ENCODE peak calls at places on chromosome 20, in ten cellular contexts. One of them, this sample, is unnamed.

GRCh38 chr20:41499961-41500725 is 118.0 kb downstream of the CHD6 start:
- DNase-seq in ovary: no peak
- DNase-seq in transverse colon: no peak
- DNase-seq in mesothelial cell of epicardium: no peak
- DNase-seq in Right ventricle myocardium superior: no peak
- DNase-seq in cardiac fibroblast: no peak
- DNase-seq in CD8-positive, alpha-beta memory T cell: no peak
- DNase-seq in dorsolateral prefrontal cortex: no peak
- DNase-seq in Daoy: no peak
- DNase-seq in effector memory CD8-positive, alpha-beta T cell: no peak
- DNase-seq in this sample: no peak

GRCh38 chr20:57443349-57443748 is 52.2 kb downstream of the RBM38 start:
- DNase-seq in ovary: no peak
- DNase-seq in transverse colon: no peak
- DNase-seq in mesothelial cell of epicardium: no peak
- DNase-seq in Right ventricle myocardium superior: no peak
- DNase-seq in cardiac fibroblast: no peak
- DNase-seq in CD8-positive, alpha-beta memory T cell: no peak
- DNase-seq in dorsolateral prefrontal cortex: no peak
- DNase-seq in Daoy: no peak
- DNase-seq in effector memory CD8-positive, alpha-beta T cell: no peak
- DNase-seq in this sample: no peak

GRCh38 chr20:64080013-64080812 is at the start of gene OPRL1:
- DNase-seq in ovary: no peak
- DNase-seq in transverse colon: no peak
- DNase-seq in mesothelial cell of epicardium: no peak
- DNase-seq in Right ventricle myocardium superior: no peak
- DNase-seq in cardiac fibroblast: no peak
- DNase-seq in CD8-positive, alpha-beta memory T cell: peak
- DNase-seq in dorsolateral prefrontal cortex: no peak
- DNase-seq in Daoy: peak
- DNase-seq in effector memory CD8-positive, alpha-beta T cell: peak
- DNase-seq in this sample: no peak

GRCh38 chr20:47544240-47544639 is 42.6 kb downstream of the NCOA3 start:
- DNase-seq in ovary: no peak
- DNase-seq in transverse colon: no peak
- DNase-seq in mesothelial cell of epicardium: no peak
- DNase-seq in Right ventricle myocardium superior: no peak
- DNase-seq in cardiac fibroblast: peak
- DNase-seq in CD8-positive, alpha-beta memory T cell: no peak
- DNase-seq in dorsolateral prefrontal cortex: no peak
- DNase-seq in Daoy: peak
- DNase-seq in effector memory CD8-positive, alpha-beta T cell: no peak
- DNase-seq in this sample: peak

GRCh38 chr20:62734881-62735280 is 26.2 kb downstream of the NTSR1 start:
- DNase-seq in ovary: peak
- DNase-seq in transverse colon: peak
- DNase-seq in mesothelial cell of epicardium: no peak
- DNase-seq in Right ventricle myocardium superior: peak
- DNase-seq in cardiac fibroblast: no peak
- DNase-seq in CD8-positive, alpha-beta memory T cell: no peak
- DNase-seq in dorsolateral prefrontal cortex: peak
- DNase-seq in Daoy: no peak
- DNase-seq in effector memory CD8-positive, alpha-beta T cell: no peak
- DNase-seq in this sample: no peak

GRCh38 chr20:41049451-41049850 is 20.8 kb downstream of the TOP1 start:
- DNase-seq in ovary: no peak
- DNase-seq in transverse colon: no peak
- DNase-seq in mesothelial cell of epicardium: no peak
- DNase-seq in Right ventricle myocardium superior: no peak
- DNase-seq in cardiac fibroblast: no peak
- DNase-seq in CD8-positive, alpha-beta memory T cell: no peak
- DNase-seq in dorsolateral prefrontal cortex: no peak
- DNase-seq in Daoy: no peak
- DNase-seq in effector memory CD8-positive, alpha-beta T cell: no peak
- DNase-seq in this sample: no peak

GRCh38 chr20:57322476-57322875 is 7.1 kb upstream of the SPO11 start:
- DNase-seq in ovary: no peak
- DNase-seq in transverse colon: no peak
- DNase-seq in mesothelial cell of epicardium: no peak
- DNase-seq in Right ventricle myocardium superior: no peak
- DNase-seq in cardiac fibroblast: no peak
- DNase-seq in CD8-positive, alpha-beta memory T cell: no peak
- DNase-seq in dorsolateral prefrontal cortex: no peak
- DNase-seq in Daoy: peak
- DNase-seq in effector memory CD8-positive, alpha-beta T cell: no peak
- DNase-seq in this sample: no peak

GRCh38 chr20:63318391-63319163 is 25.6 kb downstream of the COL20A1 start:
- DNase-seq in ovary: peak
- DNase-seq in transverse colon: no peak
- DNase-seq in mesothelial cell of epicardium: no peak
- DNase-seq in Right ventricle myocardium superior: peak
- DNase-seq in cardiac fibroblast: no peak
- DNase-seq in CD8-positive, alpha-beta memory T cell: peak
- DNase-seq in dorsolateral prefrontal cortex: peak
- DNase-seq in Daoy: no peak
- DNase-seq in effector memory CD8-positive, alpha-beta T cell: no peak
- DNase-seq in this sample: no peak

GRCh38 chr20:50919567-50919966 is 11.7 kb downstream of the ADNP start:
- DNase-seq in ovary: peak
- DNase-seq in transverse colon: peak
- DNase-seq in mesothelial cell of epicardium: no peak
- DNase-seq in Right ventricle myocardium superior: no peak
- DNase-seq in cardiac fibroblast: peak
- DNase-seq in CD8-positive, alpha-beta memory T cell: no peak
- DNase-seq in dorsolateral prefrontal cortex: no peak
- DNase-seq in Daoy: peak
- DNase-seq in effector memory CD8-positive, alpha-beta T cell: no peak
- DNase-seq in this sample: no peak

GRCh38 chr20:24337074-24337473 is 132.4 kb upstream of the SYNDIG1 start:
- DNase-seq in ovary: no peak
- DNase-seq in transverse colon: no peak
- DNase-seq in mesothelial cell of epicardium: no peak
- DNase-seq in Right ventricle myocardium superior: no peak
- DNase-seq in cardiac fibroblast: peak
- DNase-seq in CD8-positive, alpha-beta memory T cell: no peak
- DNase-seq in dorsolateral prefrontal cortex: no peak
- DNase-seq in Daoy: peak
- DNase-seq in effector memory CD8-positive, alpha-beta T cell: no peak
- DNase-seq in this sample: peak

GRCh38 chr20:34311118-34312023 is 8.2 kb upstream of the AHCY start:
- DNase-seq in ovary: peak
- DNase-seq in transverse colon: peak
- DNase-seq in mesothelial cell of epicardium: no peak
- DNase-seq in Right ventricle myocardium superior: no peak
- DNase-seq in cardiac fibroblast: no peak
- DNase-seq in CD8-positive, alpha-beta memory T cell: no peak
- DNase-seq in dorsolateral prefrontal cortex: no peak
- DNase-seq in Daoy: no peak
- DNase-seq in effector memory CD8-positive, alpha-beta T cell: no peak
- DNase-seq in this sample: no peak

GRCh38 chr20:50144362-50144761 is 9.2 kb downstream of the PEDS1 start:
- DNase-seq in ovary: no peak
- DNase-seq in transverse colon: peak
- DNase-seq in mesothelial cell of epicardium: no peak
- DNase-seq in Right ventricle myocardium superior: no peak
- DNase-seq in cardiac fibroblast: peak
- DNase-seq in CD8-positive, alpha-beta memory T cell: no peak
- DNase-seq in dorsolateral prefrontal cortex: no peak
- DNase-seq in Daoy: peak
- DNase-seq in effector memory CD8-positive, alpha-beta T cell: no peak
- DNase-seq in this sample: peak

GRCh38 chr20:33093074-33093473 is 13.6 kb downstream of the BPIFB4 start:
- DNase-seq in ovary: no peak
- DNase-seq in transverse colon: no peak
- DNase-seq in mesothelial cell of epicardium: no peak
- DNase-seq in Right ventricle myocardium superior: no peak
- DNase-seq in cardiac fibroblast: no peak
- DNase-seq in CD8-positive, alpha-beta memory T cell: no peak
- DNase-seq in dorsolateral prefrontal cortex: no peak
- DNase-seq in Daoy: no peak
- DNase-seq in effector memory CD8-positive, alpha-beta T cell: no peak
- DNase-seq in this sample: no peak

GRCh38 chr20:9112541-9113515 is 43.9 kb downstream of the PLCB4 start:
- DNase-seq in ovary: no peak
- DNase-seq in transverse colon: no peak
- DNase-seq in mesothelial cell of epicardium: no peak
- DNase-seq in Right ventricle myocardium superior: no peak
- DNase-seq in cardiac fibroblast: peak
- DNase-seq in CD8-positive, alpha-beta memory T cell: no peak
- DNase-seq in dorsolateral prefrontal cortex: no peak
- DNase-seq in Daoy: no peak
- DNase-seq in effector memory CD8-positive, alpha-beta T cell: no peak
- DNase-seq in this sample: peak

GRCh38 chr20:63946986-63947637 is 9.1 kb downstream of the UCKL1 start:
- DNase-seq in ovary: no peak
- DNase-seq in transverse colon: no peak
- DNase-seq in mesothelial cell of epicardium: no peak
- DNase-seq in Right ventricle myocardium superior: peak
- DNase-seq in cardiac fibroblast: no peak
- DNase-seq in CD8-positive, alpha-beta memory T cell: no peak
- DNase-seq in dorsolateral prefrontal cortex: no peak
- DNase-seq in Daoy: no peak
- DNase-seq in effector memory CD8-positive, alpha-beta T cell: no peak
- DNase-seq in this sample: no peak

GRCh38 chr20:57480444-57481152 is 44.3 kb downstream of the CTCFL start:
- DNase-seq in ovary: no peak
- DNase-seq in transverse colon: no peak
- DNase-seq in mesothelial cell of epicardium: no peak
- DNase-seq in Right ventricle myocardium superior: no peak
- DNase-seq in cardiac fibroblast: no peak
- DNase-seq in CD8-positive, alpha-beta memory T cell: no peak
- DNase-seq in dorsolateral prefrontal cortex: peak
- DNase-seq in Daoy: no peak
- DNase-seq in effector memory CD8-positive, alpha-beta T cell: no peak
- DNase-seq in this sample: no peak

GRCh38 chr20:53162251-53162835 is 190.2 kb downstream of the TSHZ2 start:
- DNase-seq in ovary: peak
- DNase-seq in transverse colon: peak
- DNase-seq in mesothelial cell of epicardium: peak
- DNase-seq in Right ventricle myocardium superior: peak
- DNase-seq in cardiac fibroblast: peak
- DNase-seq in CD8-positive, alpha-beta memory T cell: no peak
- DNase-seq in dorsolateral prefrontal cortex: no peak
- DNase-seq in Daoy: peak
- DNase-seq in effector memory CD8-positive, alpha-beta T cell: no peak
- DNase-seq in this sample: peak

GRCh38 chr20:52410182-52410647 is 218.6 kb upstream of the ZFP64 start:
- DNase-seq in ovary: no peak
- DNase-seq in transverse colon: no peak
- DNase-seq in mesothelial cell of epicardium: peak
- DNase-seq in Right ventricle myocardium superior: no peak
- DNase-seq in cardiac fibroblast: no peak
- DNase-seq in CD8-positive, alpha-beta memory T cell: peak
- DNase-seq in dorsolateral prefrontal cortex: no peak
- DNase-seq in Daoy: peak
- DNase-seq in effector memory CD8-positive, alpha-beta T cell: peak
- DNase-seq in this sample: no peak

GRCh38 chr20:24828992-24829648 is 119.9 kb upstream of the CST7 start:
- DNase-seq in ovary: no peak
- DNase-seq in transverse colon: no peak
- DNase-seq in mesothelial cell of epicardium: no peak
- DNase-seq in Right ventricle myocardium superior: no peak
- DNase-seq in cardiac fibroblast: no peak
- DNase-seq in CD8-positive, alpha-beta memory T cell: no peak
- DNase-seq in dorsolateral prefrontal cortex: no peak
- DNase-seq in Daoy: no peak
- DNase-seq in effector memory CD8-positive, alpha-beta T cell: no peak
- DNase-seq in this sample: no peak

GRCh38 chr20:57781901-57782300 is 72.1 kb upstream of the PMEPA1 start:
- DNase-seq in ovary: no peak
- DNase-seq in transverse colon: no peak
- DNase-seq in mesothelial cell of epicardium: no peak
- DNase-seq in Right ventricle myocardium superior: no peak
- DNase-seq in cardiac fibroblast: no peak
- DNase-seq in CD8-positive, alpha-beta memory T cell: no peak
- DNase-seq in dorsolateral prefrontal cortex: no peak
- DNase-seq in Daoy: no peak
- DNase-seq in effector memory CD8-positive, alpha-beta T cell: no peak
- DNase-seq in this sample: no peak

GRCh38 chr20:48698507-48699267 is 129.1 kb downstream of the PREX1 start:
- DNase-seq in ovary: no peak
- DNase-seq in transverse colon: no peak
- DNase-seq in mesothelial cell of epicardium: no peak
- DNase-seq in Right ventricle myocardium superior: no peak
- DNase-seq in cardiac fibroblast: no peak
- DNase-seq in CD8-positive, alpha-beta memory T cell: peak
- DNase-seq in dorsolateral prefrontal cortex: no peak
- DNase-seq in Daoy: peak
- DNase-seq in effector memory CD8-positive, alpha-beta T cell: no peak
- DNase-seq in this sample: no peak

GRCh38 chr20:43040427-43040826 is 149.3 kb downstream of the PTPRT start:
- DNase-seq in ovary: no peak
- DNase-seq in transverse colon: no peak
- DNase-seq in mesothelial cell of epicardium: peak
- DNase-seq in Right ventricle myocardium superior: no peak
- DNase-seq in cardiac fibroblast: no peak
- DNase-seq in CD8-positive, alpha-beta memory T cell: no peak
- DNase-seq in dorsolateral prefrontal cortex: no peak
- DNase-seq in Daoy: no peak
- DNase-seq in effector memory CD8-positive, alpha-beta T cell: no peak
- DNase-seq in this sample: no peak

GRCh38 chr20:52598306-52598705 is 373.9 kb upstream of the TSHZ2 start:
- DNase-seq in ovary: no peak
- DNase-seq in transverse colon: no peak
- DNase-seq in mesothelial cell of epicardium: no peak
- DNase-seq in Right ventricle myocardium superior: no peak
- DNase-seq in cardiac fibroblast: no peak
- DNase-seq in CD8-positive, alpha-beta memory T cell: no peak
- DNase-seq in dorsolateral prefrontal cortex: no peak
- DNase-seq in Daoy: no peak
- DNase-seq in effector memory CD8-positive, alpha-beta T cell: no peak
- DNase-seq in this sample: no peak

GRCh38 chr20:53302695-53303094 is 290.9 kb downstream of the ZNF217 start:
- DNase-seq in ovary: no peak
- DNase-seq in transverse colon: no peak
- DNase-seq in mesothelial cell of epicardium: no peak
- DNase-seq in Right ventricle myocardium superior: no peak
- DNase-seq in cardiac fibroblast: no peak
- DNase-seq in CD8-positive, alpha-beta memory T cell: no peak
- DNase-seq in dorsolateral prefrontal cortex: no peak
- DNase-seq in Daoy: no peak
- DNase-seq in effector memory CD8-positive, alpha-beta T cell: no peak
- DNase-seq in this sample: no peak

This sample was measured in astrocyte of the cerebellum.